ENCODE peak calls at places on chromosomes 11 and 22, in six cellular contexts. V, F, Z, C, K and N are unnamed samples.

GRCh38 chr11:35711173-35711910 is 48.8 kb downstream of the TRIM44 start:
- DNase-seq in K (no peak), C (no peak), F (no peak), V (no peak), Z (no peak), N (no peak)

GRCh38 chr11:75851203-75851602 is 36.2 kb downstream of the UVRAG start:
- DNase-seq in Z (no peak), F (no peak), K (no peak), C (no peak), V (no peak), N (no peak)

GRCh38 chr11:48063424-48063978 is 83.1 kb downstream of the PTPRJ start:
- DNase-seq in V (no peak), K (no peak), F (peak; percentile 25), C (no peak), Z (no peak), N (peak; percentile 89)

GRCh38 chr11:64372021-64372420 is 13.1 kb downstream of the RPS6KA4 start:
- DNase-seq in V (no peak), C (no peak), K (no peak), F (no peak), Z (peak; percentile 53), N (no peak)

GRCh38 chr11:63445720-63446119 is 45.2 kb downstream of the PLAAT5 start:
- DNase-seq in Z (no peak), K (no peak), V (no peak), C (no peak), F (no peak), N (no peak)

GRCh38 chr11:7540830-7541555 is 27.2 kb downstream of the PPFIBP2 start:
- DNase-seq in V (no peak), Z (no peak), K (no peak), F (no peak), C (peak; percentile 42), N (no peak)

GRCh38 chr11:66810576-66811185 is 32.6 kb upstream of the RCE1 start:
- DNase-seq in V (no peak), C (peak; percentile 33), K (no peak), F (no peak), Z (no peak), N (no peak)

GRCh38 chr22:49648053-49648452 is 179.6 kb downstream of the BRD1 start:
- DNase-seq in F (no peak), Z (no peak), K (no peak), C (no peak), V (no peak), N (no peak)

GRCh38 chr11:12147827-12148226 is 37.4 kb downstream of the MICAL2 start:
- DNase-seq in V (no peak), K (no peak), Z (no peak), F (no peak), C (no peak), N (no peak)

GRCh38 chr11:94129505-94130335 is 1.1 kb downstream of the PANX1 start:
- DNase-seq in C (no peak), Z (peak; percentile 75), F (peak; percentile 18), V (peak; percentile 90), K (no peak), N (no peak)